ENCODE peak calls at places on chromosomes 16 and 17, in four cellular contexts. I is H9, U is mesendoderm, S is neuronal stem cell. V is an unnamed sample.

GRCh38 chr17:8117980-8118768 is at the start of gene ALOXE3:
- DNase-seq in S (peak; percentile 40), I (peak; percentile 74), U (peak; percentile 74), V (no peak)

GRCh38 chr16:66298006-66298405 is 68.5 kb upstream of the CDH5 start:
- DNase-seq in S (no peak), U (no peak), I (peak; percentile 6), V (no peak)

GRCh38 chr17:82019905-82020873 is 2.5 kb downstream of the CENPX start:
- DNase-seq in I (peak; percentile 92), U (peak; percentile 75), S (peak; percentile 56), V (no peak)

GRCh38 chr16:81834868-81835267 is 55.8 kb downstream of the PLCG2 start:
- DNase-seq in S (no peak), I (no peak), U (no peak), V (no peak)

GRCh38 chr17:60173304-60173807 is 23.6 kb downstream of the CA4 start:
- DNase-seq in I (no peak), S (no peak), U (no peak), V (no peak)

GRCh38 chr17:74569392-74570003 is 2.2 kb upstream of the CD300H start:
- DNase-seq in S (no peak), U (peak; percentile 43), I (peak; percentile 60), V (no peak)

GRCh38 chr17:36152639-36153120 is 23.8 kb downstream of the TBC1D3B start:
- DNase-seq in I (no peak), U (no peak), S (no peak), V (no peak)

GRCh38 chr16:11071829-11072228 is 127.5 kb downstream of the CLEC16A start:
- DNase-seq in S (no peak), U (no peak), I (no peak), V (no peak)

GRCh38 chr17:50465171-50465570 is 3.5 kb downstream of the CHAD start:
- DNase-seq in I (no peak), U (no peak), S (no peak), V (no peak)

GRCh38 chr17:8060274-8060673 is 21.4 kb downstream of the ALOX15B start:
- DNase-seq in U (peak; percentile 80), S (peak; percentile 83), I (peak; percentile 76), V (peak; percentile 79)

GRCh38 chr17:79691931-79692330 is 38.8 kb upstream of the ENPP7 start:
- DNase-seq in S (no peak), U (no peak), I (no peak), V (no peak)

GRCh38 chr17:59561042-59561441 is 4.4 kb upstream of the DHX40 start:
- DNase-seq in S (no peak), I (peak; percentile 56), U (peak; percentile 68), V (no peak)

GRCh38 chr16:19804538-19805323 is 79.9 kb downstream of the GPRC5B start:
- DNase-seq in S (no peak), U (peak; percentile 84), I (peak; percentile 85), V (peak; percentile 55)

GRCh38 chr16:87465306-87465705 is 27.5 kb downstream of the ZCCHC14 start:
- DNase-seq in U (no peak), I (no peak), S (no peak), V (no peak)

GRCh38 chr16:86367291-86368072 is 142.8 kb upstream of the FOXF1 start:
- DNase-seq in U (no peak), S (no peak), I (no peak), V (no peak)

GRCh38 chr17:40319651-40320550 is 10.9 kb downstream of the RARA start:
- DNase-seq in U (no peak), S (no peak), I (peak; percentile 25), V (no peak)

GRCh38 chr16:75754126-75754525 is 27.8 kb upstream of the CPHXL start:
- DNase-seq in I (no peak), S (no peak), U (no peak), V (no peak)

GRCh38 chr16:49398761-49399160 is 25.2 kb downstream of the C16orf78 start:
- DNase-seq in U (no peak), S (no peak), I (no peak), V (no peak)

GRCh38 chr16:81494888-81495287 is 50.3 kb downstream of the CMIP start:
- DNase-seq in S (no peak), U (no peak), I (no peak), V (no peak)

GRCh38 chr16:81731636-81732035 is 47.5 kb upstream of the PLCG2 start:
- DNase-seq in I (no peak), U (no peak), S (no peak), V (no peak)

GRCh38 chr17:66407864-66408263 is 105.5 kb downstream of the PRKCA start:
- DNase-seq in U (no peak), I (no peak), S (no peak), V (no peak)

GRCh38 chr17:82294086-82294773 is 20.7 kb upstream of the CSNK1D start:
- DNase-seq in S (no peak), U (no peak), I (no peak), V (no peak)

GRCh38 chr17:17395885-17396284 is 80.9 kb upstream of the MED9 start:
- DNase-seq in S (no peak), I (no peak), U (no peak), V (no peak)

GRCh38 chr17:7217113-7217987 is 2.3 kb downstream of the DLG4 start:
- DNase-seq in U (peak; percentile 88), I (peak; percentile 75), S (no peak), V (no peak)

GRCh38 chr17:58319181-58320162 is 9.1 kb downstream of the TSPOAP1 start:
- DNase-seq in I (no peak), S (no peak), U (no peak), V (no peak)

GRCh38 chr17:66777689-66778225 is 57.2 kb upstream of the CACNG5 start:
- DNase-seq in S (no peak), I (peak; percentile 95), U (peak; percentile 96), V (peak; percentile 78)

GRCh38 chr17:33667052-33667509 is 374.0 kb upstream of the ASIC2 start:
- DNase-seq in I (no peak), S (no peak), U (no peak), V (no peak)

GRCh38 chr16:75288596-75289120 is 37.2 kb upstream of the BCAR1 start:
- DNase-seq in U (no peak), S (no peak), I (no peak), V (no peak)

GRCh38 chr16:10181196-10182162 is 749 bp downstream of the GRIN2A start:
- DNase-seq in S (peak; percentile 80), I (peak; percentile 89), U (peak; percentile 89), V (peak; percentile 95)

GRCh38 chr16:86899156-86899555 is 320.8 kb downstream of the FOXL1 start:
- DNase-seq in I (no peak), U (no peak), S (no peak), V (no peak)

GRCh38 chr17:73539176-73539575 is 105.1 kb downstream of the SDK2 start:
- DNase-seq in I (no peak), S (no peak), U (no peak), V (no peak)

GRCh38 chr17:81927145-81927652 is 336 bp downstream of the MAFG start:
- DNase-seq in U (no peak), S (no peak), I (no peak), V (no peak)

GRCh38 chr16:57941016-57941656 is 29.8 kb downstream of the CNGB1 start:
- DNase-seq in S (no peak), I (no peak), U (no peak), V (no peak)

GRCh38 chr16:88810868-88811599 is 694 bp downstream of the APRT start:
- DNase-seq in I (peak; percentile 38), U (peak; percentile 57), S (no peak), V (no peak)

GRCh38 chr16:49998991-49999390 is 26.0 kb upstream of the CNEP1R1 start:
- DNase-seq in U (no peak), S (no peak), I (no peak), V (no peak)

GRCh38 chr17:27457731-27458523 is 1.7 kb downstream of the KSR1 start:
- DNase-seq in S (peak; percentile 33), U (peak; percentile 62), I (no peak), V (no peak)

GRCh38 chr17:73410586-73411329 is 99.0 kb upstream of the CDC42EP4 start:
- DNase-seq in U (no peak), S (peak; percentile 59), I (peak; percentile 26), V (no peak)

GRCh38 chr17:28807925-28808641 is 34.5 kb downstream of the FAM222B start:
- DNase-seq in I (no peak), U (no peak), S (no peak), V (no peak)

GRCh38 chr17:28812980-28813377 is 29.6 kb downstream of the FAM222B start:
- DNase-seq in S (no peak), I (no peak), U (no peak), V (no peak)

GRCh38 chr17:28812136-28812979 is 30.2 kb downstream of the FAM222B start:
- DNase-seq in I (peak; percentile 100), S (peak; percentile 94), U (peak; percentile 99), V (peak; percentile 96)

GRCh38 chr17:28810437-28810836 is 32.2 kb downstream of the FAM222B start:
- DNase-seq in S (no peak), I (no peak), U (no peak), V (no peak)

GRCh38 chr17:28811594-28812135 is 30.9 kb downstream of the FAM222B start:
- DNase-seq in S (peak; percentile 24), U (peak; percentile 63), I (no peak), V (no peak)
- H3K18ac ChIP-seq in S (no peak overlapping the region), U (peak overlapping the region; percentile 81), I (peak overlapping the region; percentile 57), V (peak overlapping the region; percentile 64)

GRCh38 chr17:64202683-64203430 is 60.2 kb downstream of the TEX2 start:
- DNase-seq in U (peak; percentile 71), S (no peak), I (no peak), V (no peak)

GRCh38 chr17:64203630-64204029 is 59.4 kb downstream of the TEX2 start:
- DNase-seq in I (no peak), U (no peak), S (no peak), V (no peak)

GRCh38 chr17:64209983-64210382 is 53.1 kb downstream of the TEX2 start:
- DNase-seq in I (peak; percentile 19), U (no peak), S (no peak), V (no peak)

GRCh38 chr17:64209356-64209941 is 53.6 kb downstream of the TEX2 start:
- DNase-seq in U (no peak), S (no peak), I (peak; percentile 18), V (no peak)

DNA sequence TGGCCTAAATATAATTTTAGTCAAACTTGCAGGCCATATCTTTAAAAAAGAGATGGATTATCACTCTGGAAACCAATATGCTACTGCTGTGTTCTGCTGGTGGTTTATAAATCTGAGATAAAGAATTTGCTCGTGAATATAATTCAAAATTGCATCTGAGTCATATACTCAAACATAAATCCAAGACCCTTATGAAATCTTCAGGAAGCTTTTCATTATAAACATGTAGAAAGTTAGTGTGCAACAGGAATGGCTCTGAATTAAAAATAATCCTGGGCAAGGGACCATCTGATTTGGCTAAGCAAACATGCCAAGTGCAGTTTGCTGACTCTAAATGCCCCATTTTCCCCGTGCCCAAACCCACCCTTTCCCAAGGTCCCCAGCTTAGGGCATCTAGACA is 57.3 kb downstream of the TEX2 start:
- DNase-seq in S (no peak), U (no peak), I (no peak), V (no peak)
- H3K18ac ChIP-seq in S (no peak overlapping the region), U (no peak overlapping the region), I (no peak overlapping the region), V (no peak overlapping the region)

GRCh38 chr16:22206847-22207714 is 1.0 kb downstream of the EEF2K start:
- DNase-seq in S (no peak), I (peak; percentile 50), U (no peak), V (peak; percentile 61)
- H3K18ac ChIP-seq in S (peak overlapping the region; percentile 98), I (no peak overlapping the region), U (no peak overlapping the region), V (no peak overlapping the region)

GRCh38 chr17:38704645-38705522 is at the start of gene MLLT6:
- DNase-seq in U (peak; percentile 90), I (peak; percentile 73), S (peak; percentile 75), V (no peak)
- H3K18ac ChIP-seq in U (peak within 1 kb of the TSS; percentile 92), I (no peak within 1 kb of the TSS), S (peak within 1 kb of the TSS; percentile 94), V (no peak within 1 kb of the TSS)